ENCODE peak calls at places on chromosomes 5 and 9, in ten cellular contexts. One of them, this sample, is unnamed.

GRCh38 chr9:120383999-120384924 is 195.7 kb downstream of the CDK5RAP2 start:
- DNase-seq in mucosa of descending colon: peak
- DNase-seq in Calu3: no peak
- DNase-seq in PC-3: no peak
- DNase-seq in mammary epithelial cell: no peak
- DNase-seq in progenitor cell of endocrine pancreas: no peak
- DNase-seq in right atrium auricular region: no peak
- DNase-seq in pancreas: peak
- DNase-seq in GM06990: no peak
- DNase-seq in A673: no peak
- DNase-seq in this sample: no peak

GRCh38 chr9:19379697-19380046 is 364 bp downstream of the RPS6 start:
- DNase-seq in Calu3: no peak
- DNase-seq in PC-3: no peak
- DNase-seq in pancreas: no peak
- DNase-seq in A673: no peak
- DNase-seq in right atrium auricular region: no peak
- DNase-seq in progenitor cell of endocrine pancreas: peak
- DNase-seq in GM06990: no peak
- DNase-seq in mucosa of descending colon: peak
- DNase-seq in mammary epithelial cell: no peak
- DNase-seq in this sample: no peak

GRCh38 chr5:173016621-173017046 is 33.1 kb downstream of the ATP6V0E1 start:
- DNase-seq in pancreas: no peak
- DNase-seq in progenitor cell of endocrine pancreas: no peak
- DNase-seq in mammary epithelial cell: peak
- DNase-seq in PC-3: peak
- DNase-seq in Calu3: peak
- DNase-seq in A673: no peak
- DNase-seq in GM06990: no peak
- DNase-seq in mucosa of descending colon: no peak
- DNase-seq in right atrium auricular region: peak
- DNase-seq in this sample: no peak

GRCh38 chr5:79318935-79319614 is 83.1 kb downstream of the JMY start:
- DNase-seq in A673: peak
- DNase-seq in PC-3: peak
- DNase-seq in right atrium auricular region: no peak
- DNase-seq in progenitor cell of endocrine pancreas: no peak
- DNase-seq in Calu3: peak
- DNase-seq in GM06990: no peak
- DNase-seq in mucosa of descending colon: no peak
- DNase-seq in pancreas: no peak
- DNase-seq in mammary epithelial cell: peak
- DNase-seq in this sample: no peak

GRCh38 chr5:178547753-178548415 is 42.3 kb downstream of the COL23A1 start:
- DNase-seq in A673: no peak
- DNase-seq in GM06990: no peak
- DNase-seq in progenitor cell of endocrine pancreas: no peak
- DNase-seq in pancreas: no peak
- DNase-seq in mammary epithelial cell: no peak
- DNase-seq in mucosa of descending colon: no peak
- DNase-seq in Calu3: no peak
- DNase-seq in PC-3: no peak
- DNase-seq in right atrium auricular region: no peak
- DNase-seq in this sample: no peak

GRCh38 chr9:1871486-1872181 is 143.5 kb upstream of the SMARCA2 start:
- DNase-seq in GM06990: no peak
- DNase-seq in mammary epithelial cell: no peak
- DNase-seq in Calu3: no peak
- DNase-seq in mucosa of descending colon: no peak
- DNase-seq in right atrium auricular region: no peak
- DNase-seq in pancreas: no peak
- DNase-seq in A673: peak
- DNase-seq in PC-3: no peak
- DNase-seq in progenitor cell of endocrine pancreas: no peak
- DNase-seq in this sample: no peak

GRCh38 chr5:68189171-68189570 is 26.4 kb upstream of the PIK3R1 start:
- DNase-seq in progenitor cell of endocrine pancreas: no peak
- DNase-seq in pancreas: no peak
- DNase-seq in Calu3: no peak
- DNase-seq in mucosa of descending colon: no peak
- DNase-seq in PC-3: no peak
- DNase-seq in A673: no peak
- DNase-seq in right atrium auricular region: no peak
- DNase-seq in mammary epithelial cell: peak
- DNase-seq in GM06990: no peak
- DNase-seq in this sample: no peak

GRCh38 chr5:16536246-16536645 is 70.6 kb upstream of the ZNF622 start:
- DNase-seq in A673: no peak
- DNase-seq in mucosa of descending colon: no peak
- DNase-seq in mammary epithelial cell: peak
- DNase-seq in PC-3: peak
- DNase-seq in GM06990: no peak
- DNase-seq in pancreas: no peak
- DNase-seq in Calu3: peak
- DNase-seq in right atrium auricular region: no peak
- DNase-seq in progenitor cell of endocrine pancreas: no peak
- DNase-seq in this sample: no peak

GRCh38 chr5:83467315-83468044 is 4.1 kb upstream of the VCAN start:
- DNase-seq in A673: no peak
- DNase-seq in pancreas: no peak
- DNase-seq in progenitor cell of endocrine pancreas: no peak
- DNase-seq in mammary epithelial cell: no peak
- DNase-seq in Calu3: no peak
- DNase-seq in PC-3: peak
- DNase-seq in GM06990: no peak
- DNase-seq in mucosa of descending colon: peak
- DNase-seq in right atrium auricular region: peak
- DNase-seq in this sample: no peak

GRCh38 chr5:167582916-167583315 is 708.5 kb upstream of the WWC1 start:
- DNase-seq in mucosa of descending colon: no peak
- DNase-seq in Calu3: no peak
- DNase-seq in pancreas: no peak
- DNase-seq in right atrium auricular region: no peak
- DNase-seq in progenitor cell of endocrine pancreas: no peak
- DNase-seq in A673: peak
- DNase-seq in PC-3: no peak
- DNase-seq in GM06990: no peak
- DNase-seq in mammary epithelial cell: no peak
- DNase-seq in this sample: no peak

GRCh38 chr9:385818-386398 is 171.2 kb downstream of the DOCK8 start:
- DNase-seq in pancreas: no peak
- DNase-seq in progenitor cell of endocrine pancreas: peak
- DNase-seq in Calu3: peak
- DNase-seq in GM06990: no peak
- DNase-seq in right atrium auricular region: peak
- DNase-seq in mucosa of descending colon: peak
- DNase-seq in A673: peak
- DNase-seq in PC-3: peak
- DNase-seq in mammary epithelial cell: peak
- DNase-seq in this sample: no peak

GRCh38 chr5:171660438-171660837 is 125.2 kb upstream of the SMIM23 start:
- DNase-seq in GM06990: no peak
- DNase-seq in PC-3: no peak
- DNase-seq in right atrium auricular region: no peak
- DNase-seq in pancreas: no peak
- DNase-seq in progenitor cell of endocrine pancreas: no peak
- DNase-seq in Calu3: no peak
- DNase-seq in mucosa of descending colon: peak
- DNase-seq in mammary epithelial cell: no peak
- DNase-seq in A673: no peak
- DNase-seq in this sample: no peak

GRCh38 chr9:9791621-9792020 is 821.2 kb downstream of the PTPRD start:
- DNase-seq in mucosa of descending colon: no peak
- DNase-seq in mammary epithelial cell: no peak
- DNase-seq in A673: peak
- DNase-seq in PC-3: peak
- DNase-seq in right atrium auricular region: no peak
- DNase-seq in pancreas: no peak
- DNase-seq in progenitor cell of endocrine pancreas: no peak
- DNase-seq in Calu3: no peak
- DNase-seq in GM06990: no peak
- DNase-seq in this sample: no peak
- TF ChIP-seq CTCF in mucosa of descending colon: no peak
- TF ChIP-seq CTCF in mammary epithelial cell: no peak
- TF ChIP-seq CTCF in A673: no peak
- TF ChIP-seq CTCF in PC-3: no peak
- TF ChIP-seq CTCF in right atrium auricular region: no peak
- TF ChIP-seq CTCF in pancreas: no peak
- TF ChIP-seq CTCF in progenitor cell of endocrine pancreas: peak
- TF ChIP-seq CTCF in Calu3: no peak
- TF ChIP-seq CTCF in GM06990: no peak
- TF ChIP-seq CTCF in this sample: no peak

GRCh38 chr5:180367991-180368390 is 14.9 kb upstream of the GFPT2 start:
- DNase-seq in mucosa of descending colon: no peak
- DNase-seq in Calu3: no peak
- DNase-seq in A673: no peak
- DNase-seq in pancreas: no peak
- DNase-seq in mammary epithelial cell: no peak
- DNase-seq in right atrium auricular region: no peak
- DNase-seq in GM06990: no peak
- DNase-seq in progenitor cell of endocrine pancreas: no peak
- DNase-seq in PC-3: no peak
- DNase-seq in this sample: no peak
- TF ChIP-seq CTCF in mucosa of descending colon: no peak
- TF ChIP-seq CTCF in Calu3: no peak
- TF ChIP-seq CTCF in A673: no peak
- TF ChIP-seq CTCF in pancreas: no peak
- TF ChIP-seq CTCF in mammary epithelial cell: no peak
- TF ChIP-seq CTCF in right atrium auricular region: no peak
- TF ChIP-seq CTCF in GM06990: no peak
- TF ChIP-seq CTCF in progenitor cell of endocrine pancreas: no peak
- TF ChIP-seq CTCF in PC-3: no peak
- TF ChIP-seq CTCF in this sample: no peak

GRCh38 chr5:137888489-137888874 is 775 bp upstream of the PKD2L2 start:
- DNase-seq in progenitor cell of endocrine pancreas: no peak
- DNase-seq in PC-3: no peak
- DNase-seq in A673: no peak
- DNase-seq in GM06990: no peak
- DNase-seq in right atrium auricular region: no peak
- DNase-seq in pancreas: no peak
- DNase-seq in mucosa of descending colon: no peak
- DNase-seq in mammary epithelial cell: no peak
- DNase-seq in Calu3: no peak
- DNase-seq in this sample: no peak

GRCh38 chr5:137891849-137892248 is 2.6 kb downstream of the PKD2L2 start:
- DNase-seq in right atrium auricular region: no peak
- DNase-seq in mucosa of descending colon: no peak
- DNase-seq in A673: no peak
- DNase-seq in mammary epithelial cell: no peak
- DNase-seq in pancreas: no peak
- DNase-seq in GM06990: no peak
- DNase-seq in progenitor cell of endocrine pancreas: no peak
- DNase-seq in Calu3: peak
- DNase-seq in PC-3: no peak
- DNase-seq in this sample: no peak

GRCh38 chr5:137890850-137891249 is 1.6 kb downstream of the PKD2L2 start:
- DNase-seq in mammary epithelial cell: no peak
- DNase-seq in A673: no peak
- DNase-seq in pancreas: no peak
- DNase-seq in progenitor cell of endocrine pancreas: no peak
- DNase-seq in mucosa of descending colon: no peak
- DNase-seq in Calu3: no peak
- DNase-seq in GM06990: no peak
- DNase-seq in right atrium auricular region: no peak
- DNase-seq in PC-3: peak
- DNase-seq in this sample: no peak

GRCh38 chr5:137887831-137888230 is 1.4 kb upstream of the PKD2L2 start:
- DNase-seq in A673: no peak
- DNase-seq in right atrium auricular region: no peak
- DNase-seq in mucosa of descending colon: no peak
- DNase-seq in PC-3: no peak
- DNase-seq in mammary epithelial cell: no peak
- DNase-seq in progenitor cell of endocrine pancreas: no peak
- DNase-seq in Calu3: no peak
- DNase-seq in GM06990: no peak
- DNase-seq in pancreas: no peak
- DNase-seq in this sample: no peak

DNA sequence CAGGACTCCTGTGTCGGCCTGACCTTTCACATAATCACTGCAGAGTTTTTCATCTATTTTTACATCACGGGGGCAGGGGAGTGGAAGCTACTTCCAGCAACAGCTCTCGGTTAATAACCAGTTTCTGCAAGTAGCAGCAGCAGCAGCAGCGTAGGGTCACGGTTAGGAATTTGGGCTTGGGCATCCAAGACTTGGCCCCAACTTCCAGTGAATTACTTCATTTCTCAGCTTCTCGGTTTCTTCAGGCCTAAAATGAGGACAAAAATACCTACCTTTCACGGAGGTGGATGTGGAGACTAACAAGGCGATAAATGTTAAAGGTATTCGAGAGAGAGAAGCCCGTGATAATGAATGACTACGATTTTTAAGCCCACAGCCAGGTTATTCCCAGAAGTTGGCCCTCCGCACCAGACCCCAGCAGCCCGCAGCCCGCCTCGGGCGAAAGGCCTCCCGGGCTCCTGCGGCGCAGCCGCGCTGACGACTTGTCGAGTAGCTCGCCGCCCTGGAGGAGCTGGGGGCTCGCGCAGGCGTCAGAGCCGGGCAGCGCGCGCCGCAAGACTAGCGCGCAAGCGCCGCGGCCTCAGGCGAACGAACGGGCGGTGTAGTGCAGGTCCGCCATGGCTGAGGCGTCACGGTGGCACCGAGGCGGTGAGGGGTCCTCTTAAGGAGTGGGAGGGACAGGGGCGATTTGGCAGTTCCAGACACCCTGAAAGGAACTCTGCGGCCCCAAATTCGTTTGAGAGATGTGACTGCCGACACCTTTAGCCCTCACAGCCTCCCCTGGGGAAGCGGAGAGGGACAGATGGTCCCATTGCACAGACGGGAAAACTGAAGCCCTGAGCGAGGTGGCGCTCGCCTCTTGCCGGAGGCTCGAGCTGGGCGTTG is at the start of gene PKD2L2:
- DNase-seq in mammary epithelial cell: peak
- DNase-seq in A673: peak
- DNase-seq in GM06990: peak
- DNase-seq in mucosa of descending colon: peak
- DNase-seq in pancreas: peak
- DNase-seq in Calu3: peak
- DNase-seq in progenitor cell of endocrine pancreas: no peak
- DNase-seq in right atrium auricular region: peak
- DNase-seq in PC-3: peak
- DNase-seq in this sample: peak
- TF ChIP-seq CTCF in mammary epithelial cell: no peak
- TF ChIP-seq CTCF in A673: no peak
- TF ChIP-seq CTCF in GM06990: peak
- TF ChIP-seq CTCF in mucosa of descending colon: no peak
- TF ChIP-seq CTCF in pancreas: no peak
- TF ChIP-seq CTCF in Calu3: no peak
- TF ChIP-seq CTCF in progenitor cell of endocrine pancreas: no peak
- TF ChIP-seq CTCF in right atrium auricular region: no peak
- TF ChIP-seq CTCF in PC-3: no peak
- TF ChIP-seq CTCF in this sample: no peak

DNA sequence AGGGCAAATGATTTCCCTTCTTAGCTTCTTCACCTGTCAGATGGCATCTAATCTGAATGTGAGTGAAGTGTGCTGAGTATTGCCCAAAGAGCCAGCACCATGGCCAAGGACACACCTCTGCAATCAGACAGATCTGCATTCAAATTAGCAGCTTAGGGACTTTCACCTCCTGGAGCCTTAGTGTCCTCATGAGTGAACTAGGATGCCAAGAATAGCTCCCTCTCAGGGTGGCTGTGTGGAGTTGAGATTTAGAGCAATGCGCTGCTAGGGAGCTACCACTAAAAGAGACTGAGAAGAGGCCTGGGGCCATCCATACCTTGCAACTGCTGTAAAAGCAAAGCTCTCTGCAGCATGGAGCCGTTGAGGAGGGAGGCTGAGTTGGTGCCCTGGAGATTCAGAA is 1.4 kb downstream of the CIZ1 start:
- DNase-seq in pancreas: no peak
- DNase-seq in progenitor cell of endocrine pancreas: no peak
- DNase-seq in PC-3: no peak
- DNase-seq in A673: no peak
- DNase-seq in Calu3: no peak
- DNase-seq in mammary epithelial cell: no peak
- DNase-seq in GM06990: no peak
- DNase-seq in right atrium auricular region: no peak
- DNase-seq in mucosa of descending colon: no peak
- DNase-seq in this sample: no peak
- TF ChIP-seq CTCF in pancreas: no peak
- TF ChIP-seq CTCF in progenitor cell of endocrine pancreas: no peak
- TF ChIP-seq CTCF in PC-3: no peak
- TF ChIP-seq CTCF in A673: no peak
- TF ChIP-seq CTCF in Calu3: no peak
- TF ChIP-seq CTCF in mammary epithelial cell: no peak
- TF ChIP-seq CTCF in GM06990: peak
- TF ChIP-seq CTCF in right atrium auricular region: no peak
- TF ChIP-seq CTCF in mucosa of descending colon: no peak
- TF ChIP-seq CTCF in this sample: no peak